ENCODE peak calls at places on chromosomes 11 and 22, in eight cellular contexts. Z is CD4-positive, CD25-positive, alpha-beta regulatory T cell; L is DND-41; S is body of pancreas; D is tibial nerve; Q is colonic mucosa; U is CD8-positive, alpha-beta T cell; I is GM23338. M is an unnamed sample.

GRCh38 chr11:13663631-13664071 is 4.8 kb upstream of the FAR1 start:
- DNase-seq in Z (no peak), L (no peak), S (no peak), D (no peak), Q (peak; percentile 53), U (no peak), I (no peak), M (no peak)

GRCh38 chr22:42257386-42257785 is 13.1 kb downstream of the TCF20 start:
- DNase-seq in Z (no peak), L (no peak), S (no peak), D (no peak), Q (no peak), U (no peak), I (no peak), M (no peak)

GRCh38 chr11:110858556-110858921 is 146.3 kb upstream of the ARHGAP20 start:
- DNase-seq in Z (no peak), L (no peak), S (peak; percentile 32), D (peak; percentile 74), Q (peak; percentile 49), U (no peak), I (no peak), M (no peak)

GRCh38 chr22:36744413-36744765 is 31.5 kb downstream of the IFT27 start:
- DNase-seq in Z (no peak), L (no peak), S (no peak), D (no peak), Q (no peak), U (no peak), I (no peak), M (no peak)

GRCh38 chr11:95308512-95309035 is 77.6 kb upstream of the SESN3 start:
- DNase-seq in Z (no peak), L (no peak), S (no peak), D (no peak), Q (no peak), U (no peak), I (no peak), M (no peak)

GRCh38 chr11:126029805-126030204 is 32.9 kb downstream of the CDON start:
- DNase-seq in Z (no peak), L (no peak), S (no peak), D (no peak), Q (no peak), U (no peak), I (no peak), M (no peak)

GRCh38 chr11:70343631-70344030 is 54.7 kb upstream of the CTTN start:
- DNase-seq in Z (no peak), L (no peak), S (no peak), D (no peak), Q (no peak), U (no peak), I (no peak), M (no peak)

GRCh38 chr11:69899957-69900821 is 81.0 kb upstream of the FGF3 start:
- DNase-seq in Z (no peak), L (no peak), S (peak; percentile 68), D (no peak), Q (no peak), U (no peak), I (no peak), M (no peak)

GRCh38 chr11:4589024-4589423 is 4.8 kb upstream of the OR52I1 start:
- DNase-seq in Z (no peak), L (no peak), S (no peak), D (no peak), Q (no peak), U (no peak), I (no peak), M (no peak)

GRCh38 chr22:46087816-46088277 is 62.5 kb upstream of the PPARA start:
- DNase-seq in Z (no peak), L (peak; percentile 40), S (peak; percentile 94), D (peak; percentile 93), Q (peak; percentile 78), U (no peak), I (no peak), M (no peak)

GRCh38 chr22:49586244-49586748 is 241.4 kb downstream of the BRD1 start:
- DNase-seq in Z (no peak), L (no peak), S (no peak), D (no peak), Q (no peak), U (no peak), I (no peak), M (no peak)

GRCh38 chr11:126079640-126080205 is 17.1 kb upstream of the CDON start:
- DNase-seq in Z (no peak), L (no peak), S (peak; percentile 25), D (no peak), Q (no peak), U (no peak), I (peak; percentile 71), M (no peak)

GRCh38 chr11:66844496-66845142 is 1.4 kb downstream of the RCE1 start:
- DNase-seq in Z (no peak), L (no peak), S (no peak), D (no peak), Q (no peak), U (no peak), I (no peak), M (no peak)

GRCh38 chr11:85666687-85667086 is 1.8 kb upstream of the CREBZF start:
- DNase-seq in Z (no peak), L (no peak), S (no peak), D (no peak), Q (no peak), U (no peak), I (no peak), M (no peak)

GRCh38 chr11:32034680-32035079 is 56.2 kb upstream of the RCN1 start:
- DNase-seq in Z (no peak), L (no peak), S (no peak), D (no peak), Q (no peak), U (no peak), I (no peak), M (no peak)

DNA sequence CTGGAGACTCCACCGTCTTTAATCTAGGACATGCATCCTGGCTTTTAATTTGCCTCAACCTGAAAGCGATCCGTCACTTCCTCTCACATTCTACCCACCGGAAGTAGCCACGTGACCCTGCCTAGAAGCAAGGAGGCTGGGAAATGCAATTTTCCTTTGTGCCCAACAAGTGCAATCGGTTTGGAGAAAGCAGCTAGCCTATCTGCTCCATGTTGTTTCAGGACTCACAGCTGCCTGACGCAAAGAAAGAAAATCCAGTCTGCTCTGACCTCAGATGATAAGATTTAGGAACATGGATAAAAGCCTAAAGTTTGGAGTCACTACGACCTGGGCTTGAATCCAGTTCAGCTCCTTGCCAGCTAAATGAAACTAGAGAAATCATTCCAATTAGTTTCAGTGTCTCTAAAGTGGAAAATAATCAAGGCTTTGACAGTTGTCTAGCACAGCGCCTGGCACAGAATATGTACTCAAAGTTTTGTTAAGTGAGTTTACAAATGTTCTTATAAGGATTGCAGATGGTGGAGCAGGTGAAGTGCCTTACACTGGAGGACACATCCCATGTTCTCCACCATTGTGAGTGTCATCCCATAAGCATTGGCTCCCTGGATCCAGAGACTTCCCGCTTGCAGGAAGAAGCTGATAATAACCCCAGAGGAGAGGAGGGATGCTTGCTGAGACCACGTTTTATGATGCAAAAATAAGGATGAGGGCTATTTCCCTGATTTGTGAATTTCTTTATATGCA is 553.7 kb downstream of the MN1 start:
- DNase-seq in Z (no peak), L (peak; percentile 12), S (peak; percentile 58), D (no peak), Q (no peak), U (no peak), I (peak; percentile 28), M (no peak)
- H3K4me3 ChIP-seq in Z (no peak overlapping the region), L (no peak overlapping the region), S (no peak overlapping the region), D (no peak overlapping the region), Q (no peak overlapping the region), U (no peak overlapping the region), I (no peak overlapping the region), M (no peak overlapping the region)

DNA sequence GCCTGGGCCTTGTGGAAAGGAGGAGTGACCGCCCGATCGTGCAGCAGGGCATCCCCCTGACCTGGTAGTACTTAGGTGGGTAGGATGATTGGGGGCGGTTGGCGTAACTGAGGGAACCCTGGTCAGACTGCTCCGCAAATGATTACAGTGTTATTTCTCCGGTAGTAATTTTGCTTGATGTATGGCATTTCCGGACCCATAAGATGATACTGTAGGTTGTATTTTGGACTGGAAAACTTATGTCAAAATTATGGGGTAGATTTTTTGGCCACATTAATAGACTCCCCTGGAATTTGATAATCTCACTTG is 811 bp downstream of the MTMR3 start:
- DNase-seq in Z (no peak), L (no peak), S (no peak), D (no peak), Q (no peak), U (no peak), I (no peak), M (no peak)
- H3K4me1 ChIP-seq in Z (peaks cover 39% of the 10 kb centered on the region), L (peaks cover 33% of the 10 kb centered on the region), S (peaks cover 39% of the 10 kb centered on the region), D (no peaks in the 10 kb centered on the region), Q (no peaks in the 10 kb centered on the region), U (peaks cover 20% of the 10 kb centered on the region), I (peaks cover 20% of the 10 kb centered on the region), M (peaks cover 34% of the 10 kb centered on the region)

DNA sequence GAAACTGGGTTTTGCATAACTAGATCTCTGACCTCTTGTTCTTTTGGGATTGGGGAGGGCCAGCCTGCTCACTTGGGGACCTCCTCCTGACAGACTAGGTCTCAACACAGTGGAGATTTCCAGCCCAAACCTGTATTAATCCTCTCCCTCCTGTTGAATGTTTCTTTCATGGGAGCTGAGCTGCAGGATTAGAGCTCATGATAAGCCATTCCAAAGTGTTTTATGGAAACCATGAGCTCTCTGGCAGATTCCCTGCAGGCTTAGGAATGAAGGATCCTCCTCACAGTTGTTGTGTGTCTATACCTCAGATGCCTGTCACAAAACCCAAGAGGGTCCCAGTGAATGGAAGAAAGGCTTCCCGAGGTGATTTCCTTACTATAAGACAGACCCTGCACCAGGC is 248.4 kb upstream of the B3GAT1 start:
- DNase-seq in Z (no peak), L (peak; percentile 2), S (no peak), D (no peak), Q (no peak), U (no peak), I (no peak), M (no peak)
- H3K27ac ChIP-seq in Z (no peak overlapping the region), L (no peak overlapping the region), S (no peak overlapping the region), D (no peak overlapping the region), Q (no peak overlapping the region), U (no peak overlapping the region), I (no peak overlapping the region), M (no peak overlapping the region)

GRCh38 chr11:113334183-113334582 is 19.8 kb downstream of the TTC12 start:
- DNase-seq in Z (no peak), L (no peak), S (no peak), D (no peak), Q (no peak), U (no peak), I (no peak), M (no peak)

GRCh38 chr11:113331988-113332387 is 17.6 kb downstream of the TTC12 start:
- DNase-seq in Z (no peak), L (no peak), S (no peak), D (no peak), Q (no peak), U (no peak), I (no peak), M (no peak)

GRCh38 chr11:113332638-113333329 is 18.4 kb downstream of the TTC12 start:
- DNase-seq in Z (no peak), L (no peak), S (no peak), D (no peak), Q (no peak), U (no peak), I (no peak), M (no peak)

GRCh38 chr11:113331436-113331835 is 17.1 kb downstream of the TTC12 start:
- DNase-seq in Z (no peak), L (no peak), S (no peak), D (no peak), Q (no peak), U (no peak), I (no peak), M (no peak)

GRCh38 chr11:113329725-113330124 is 15.3 kb downstream of the TTC12 start:
- DNase-seq in Z (no peak), L (no peak), S (no peak), D (no peak), Q (no peak), U (no peak), I (no peak), M (no peak)
- H3K4me3 ChIP-seq in Z (no peak overlapping the region), L (no peak overlapping the region), S (no peak overlapping the region), D (no peak overlapping the region), Q (no peak overlapping the region), U (no peak overlapping the region), I (no peak overlapping the region), M (no peak overlapping the region)

M was measured in CD8-positive, alpha-beta memory T cell.